ENCODE peak calls at places on chromosomes 1 and 21, in four cellular contexts. S is tibial nerve, M is SK-N-SH, N is cardiac fibroblast. D is an unnamed sample.

GRCh38 chr1:154155282-154155681 is 409 bp upstream of the NUP210L start:
- DNase-seq in S (no peak), M (no peak), N (peak), D (peak)

GRCh38 chr1:153679337-153680119 is 1.0 kb downstream of the NPR1 start:
- DNase-seq in S (no peak), M (peak), N (peak), D (no peak)

GRCh38 chr1:6128276-6129081 is 51.6 kb downstream of the CHD5 start:
- DNase-seq in S (no peak), M (no peak), N (no peak), D (no peak)

GRCh38 chr1:23449918-23450317 is 25.4 kb upstream of the TCEA3 start:
- DNase-seq in S (peak), M (no peak), N (no peak), D (no peak)

GRCh38 chr1:3831689-3832088 is 25.3 kb downstream of the CEP104 start:
- DNase-seq in S (no peak), M (peak), N (no peak), D (peak)

GRCh38 chr1:225447649-225448048 is 19.8 kb upstream of the LBR start:
- DNase-seq in S (peak), M (no peak), N (peak), D (peak)

GRCh38 chr1:189597083-189597482 is 880.6 kb downstream of the BRINP3 start:
- DNase-seq in S (no peak), M (no peak), N (no peak), D (no peak)

GRCh38 chr21:38680401-38680800 is 125.3 kb upstream of the ETS2 start:
- DNase-seq in S (no peak), M (no peak), N (peak), D (no peak)

GRCh38 chr1:40241372-40241771 is 6.4 kb upstream of the TMCO2 start:
- DNase-seq in S (no peak), M (no peak), N (no peak), D (no peak)

GRCh38 chr1:214281030-214281901 is at the start of gene SMYD2:
- DNase-seq in S (no peak), M (peak), N (peak), D (peak)

GRCh38 chr1:41649445-41650175 is 165.1 kb upstream of the EDN2 start:
- DNase-seq in S (no peak), M (no peak), N (no peak), D (no peak)

GRCh38 chr1:155171836-155172731 is 1.0 kb downstream of the KRTCAP2 start:
- DNase-seq in S (no peak), M (no peak), N (no peak), D (no peak)

GRCh38 chr1:155273134-155273982 is at the start of gene CLK2:
- DNase-seq in S (peak), M (peak), N (peak), D (peak)

GRCh38 chr1:151056149-151056548 is 3.3 kb downstream of the CDC42SE1 start:
- DNase-seq in S (no peak), M (no peak), N (no peak), D (no peak)

GRCh38 chr1:114282751-114283403 is 129.2 kb upstream of the SYT6 start:
- DNase-seq in S (peak), M (peak), N (peak), D (peak)

GRCh38 chr21:38140192-38140905 is 116.4 kb upstream of the KCNJ15 start:
- DNase-seq in S (no peak), M (peak), N (peak), D (peak)

GRCh38 chr1:231720652-231721325 is 94.2 kb downstream of the DISC1 start:
- DNase-seq in S (no peak), M (no peak), N (no peak), D (no peak)

GRCh38 chr1:90821152-90821792 is 104.2 kb upstream of the BARHL2 start:
- DNase-seq in S (no peak), M (no peak), N (peak), D (no peak)

GRCh38 chr1:21307663-21308062 is 17.4 kb upstream of the ECE1 start:
- DNase-seq in S (no peak), M (peak), N (no peak), D (no peak)

GRCh38 chr1:4107291-4107690 is 207.2 kb upstream of the C1orf174 start:
- DNase-seq in S (no peak), M (no peak), N (no peak), D (no peak)

GRCh38 chr1:180230791-180231505 is 884 bp downstream of the LHX4 start:
- DNase-seq in S (no peak), M (peak), N (peak), D (peak)

GRCh38 chr1:116580446-116581322 is 9.9 kb upstream of the CD58 start:
- DNase-seq in S (no peak), M (no peak), N (peak), D (no peak)

GRCh38 chr1:64540265-64540791 is 70.4 kb downstream of the CACHD1 start:
- DNase-seq in S (no peak), M (no peak), N (peak), D (peak)

GRCh38 chr1:234597894-234598293 is 12.1 kb downstream of the IRF2BP2 start:
- DNase-seq in S (no peak), M (peak), N (peak), D (peak)

GRCh38 chr1:151680391-151680790 is 36.2 kb downstream of the CELF3 start:
- DNase-seq in S (no peak), M (no peak), N (peak), D (no peak)

GRCh38 chr1:65179148-65179547 is 31.1 kb downstream of the AK4 start:
- DNase-seq in S (no peak), M (no peak), N (no peak), D (no peak)

GRCh38 chr21:43027846-43028731 is 47.5 kb downstream of the CBS start:
- DNase-seq in S (no peak), M (no peak), N (no peak), D (no peak)

GRCh38 chr1:174058639-174059038 is 36.5 kb upstream of the RC3H1 start:
- DNase-seq in S (no peak), M (no peak), N (no peak), D (no peak)

GRCh38 chr1:201295861-201296260 is 12.6 kb downstream of the PKP1 start:
- DNase-seq in S (no peak), M (no peak), N (peak), D (peak)

GRCh38 chr1:2399890-2400575 is 8.4 kb downstream of the RER1 start:
- DNase-seq in S (no peak), M (no peak), N (no peak), D (no peak)

GRCh38 chr1:9721606-9722377 is 70.3 kb downstream of the PIK3CD start:
- DNase-seq in S (no peak), M (peak), N (peak), D (peak)

GRCh38 chr1:48493970-48494769 is 22.2 kb upstream of the SPATA6 start:
- DNase-seq in S (no peak), M (no peak), N (peak), D (peak)

DNA sequence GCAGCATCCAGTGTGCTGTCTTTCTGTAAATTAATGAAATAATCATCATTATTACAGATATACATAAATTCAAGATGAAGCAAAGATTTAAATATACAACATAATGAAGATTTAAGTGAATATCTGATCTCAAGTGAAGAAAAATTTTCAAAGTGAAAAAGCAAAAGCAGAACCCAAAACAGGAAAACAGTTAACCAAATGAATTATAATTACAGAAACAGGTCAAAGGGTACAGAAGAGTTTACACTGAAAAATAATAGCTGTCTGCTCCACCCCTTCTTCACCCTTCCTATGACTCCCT is 44.8 kb upstream of the GTF2B start:
- DNase-seq in S (no peak), M (no peak), N (no peak), D (no peak)
- TF ChIP-seq CTCF in S (no peak), M (no peak), N (no peak), D (no peak)

GRCh38 chr1:51344276-51344601 is 13.9 kb upstream of the TTC39A start:
- DNase-seq in S (no peak), M (no peak), N (no peak), D (no peak)
- H3K4me3 ChIP-seq in S (no peak), M (no peak), N (no peak), D (no peak)

GRCh38 chr21:44071359-44072104 is 35.7 kb upstream of the PWP2 start:
- DNase-seq in S (no peak), M (no peak), N (no peak), D (no peak)
- TF ChIP-seq CTCF in S (no peak), M (no peak), N (no peak), D (no peak)

GRCh38 chr1:246907472-246907871 is 24.3 kb downstream of the AHCTF1 start:
- DNase-seq in S (no peak), M (peak), N (peak), D (peak)
- H3K4me3 ChIP-seq in S (no peak), M (no peak), N (no peak), D (no peak)

D was measured in fibroblast of the aortic adventitia.